ENCODE peak calls at places on chromosomes 12 and 14, in six cellular contexts. I, X, U, Z, S and J are unnamed samples.

GRCh38 chr12:131796411-131796736 is 31.8 kb upstream of the MMP17 start:
- DNase-seq in I (no peak), X (no peak), U (no peak), Z (no peak), S (no peak), J (no peak)

GRCh38 chr12:119222222-119222951 is 43.7 kb downstream of the HSPB8 start:
- DNase-seq in I (no peak), X (no peak), U (no peak), Z (no peak), S (no peak), J (no peak)

GRCh38 chr12:113899844-113900471 is 66.2 kb downstream of the RBM19 start:
- DNase-seq in I (peak), X (no peak), U (no peak), Z (no peak), S (no peak), J (no peak)

GRCh38 chr12:14256139-14256538 is 109.3 kb upstream of the ATF7IP start:
- DNase-seq in I (no peak), X (no peak), U (peak), Z (peak), S (no peak), J (no peak)

GRCh38 chr12:86634706-86635410 is 378.7 kb upstream of the MGAT4C start:
- DNase-seq in I (no peak), X (no peak), U (no peak), Z (no peak), S (no peak), J (no peak)

GRCh38 chr12:56271031-56271430 is 4.3 kb downstream of the COQ10A start:
- DNase-seq in I (no peak), X (no peak), U (no peak), Z (no peak), S (no peak), J (peak)

GRCh38 chr14:93857500-93857899 is 69.2 kb upstream of the PRIMA1 start:
- DNase-seq in I (no peak), X (no peak), U (no peak), Z (no peak), S (no peak), J (peak)

GRCh38 chr14:93745603-93746273 is 42.5 kb downstream of the PRIMA1 start:
- DNase-seq in I (no peak), X (no peak), U (no peak), Z (no peak), S (no peak), J (no peak)

GRCh38 chr12:15583804-15584203 is 205.4 kb downstream of the EPS8 start:
- DNase-seq in I (no peak), X (no peak), U (no peak), Z (no peak), S (no peak), J (no peak)